ENCODE peak calls at places on chromosomes 2 and 18, in eight cellular contexts. I is T-helper 2 cell; T is CD8-positive, alpha-beta memory T cell; V is epithelial cell of esophagus; B is cerebellum; M is mucosa of descending colon; D is fibroblast of gingiva; J is activated T-cell treated with anti-CD3 and anti-CD28 coated beads, Interleukin-2, amount 50 U/mL, for 1 hour. S is an unnamed sample.

GRCh38 chr2:120670371-120670770 is 65.3 kb upstream of the GLI2 start:
- DNase-seq in T (no peak), M (no peak), I (no peak), D (no peak), V (no peak), J (no peak), B (no peak), S (no peak)

GRCh38 chr18:76064998-76065397 is 430.0 kb downstream of the ZNF516 start:
- DNase-seq in B (no peak), T (no peak), D (no peak), J (no peak), M (no peak), V (no peak), I (no peak), S (no peak)

GRCh38 chr2:44680983-44681481 is 260.5 kb upstream of the SIX3 start:
- DNase-seq in J (no peak), D (peak), T (no peak), V (no peak), M (no peak), B (no peak), I (no peak), S (no peak)

GRCh38 chr18:13536578-13536977 is 189.8 kb downstream of the FAM210A start:
- DNase-seq in B (no peak), I (no peak), T (no peak), D (no peak), M (no peak), J (no peak), V (no peak), S (no peak)

GRCh38 chr2:117232305-117232704 is 582.2 kb upstream of the DDX18 start:
- DNase-seq in J (no peak), I (no peak), M (no peak), D (no peak), B (no peak), T (no peak), V (no peak), S (no peak)

GRCh38 chr2:9800975-9801723 is 42.1 kb upstream of the TAF1B start:
- DNase-seq in D (peak), V (peak), J (peak), M (no peak), T (peak), I (peak), B (no peak), S (no peak)

GRCh38 chr2:241184901-241185300 is 3.6 kb upstream of the ANO7 start:
- DNase-seq in J (no peak), D (no peak), M (no peak), V (peak), T (no peak), B (no peak), I (no peak), S (no peak)

GRCh38 chr2:61091485-61091884 is 25.8 kb downstream of the SANBR start:
- DNase-seq in B (no peak), T (no peak), J (no peak), V (peak), I (no peak), D (no peak), M (no peak), S (no peak)

GRCh38 chr2:188527701-188528100 is 236.0 kb downstream of the GULP1 start:
- DNase-seq in D (no peak), I (no peak), M (no peak), V (no peak), T (no peak), B (no peak), J (no peak), S (no peak)

GRCh38 chr2:86617153-86617552 is 6.5 kb downstream of the RNF103 start:
- DNase-seq in M (no peak), T (no peak), I (no peak), D (no peak), V (no peak), B (no peak), J (no peak), S (no peak)

GRCh38 chr2:162002623-162003200 is 71.3 kb downstream of the DPP4 start:
- DNase-seq in D (no peak), B (peak), J (no peak), I (no peak), M (no peak), T (no peak), V (no peak), S (no peak)

GRCh38 chr2:60333264-60333663 is 220.2 kb downstream of the BCL11A start:
- DNase-seq in V (no peak), D (no peak), M (no peak), T (no peak), J (no peak), B (no peak), I (no peak), S (no peak)

GRCh38 chr18:49893036-49893435 is 79.7 kb upstream of the ACAA2 start:
- DNase-seq in V (peak), B (no peak), D (no peak), M (no peak), J (no peak), I (no peak), T (no peak), S (no peak)

GRCh38 chr2:232333361-232334135 is 45.0 kb upstream of the ALPP start:
- DNase-seq in B (no peak), M (peak), J (peak), D (no peak), V (peak), I (no peak), T (no peak), S (peak)

GRCh38 chr2:190682168-190682567 is 33.3 kb downstream of the NAB1 start:
- DNase-seq in I (no peak), M (no peak), T (no peak), B (no peak), J (no peak), V (peak), D (no peak), S (peak)

GRCh38 chr2:230347659-230348305 is 20.8 kb downstream of the SP140L start:
- DNase-seq in J (no peak), T (no peak), D (no peak), V (peak), B (no peak), M (no peak), I (no peak), S (no peak)

GRCh38 chr18:73793386-73793785 is 354.2 kb downstream of the FBXO15 start:
- DNase-seq in M (no peak), D (no peak), T (no peak), B (no peak), V (peak), I (no peak), J (no peak), S (no peak)

GRCh38 chr2:208072250-208072892 is 47.0 kb upstream of the PLEKHM3 start:
- DNase-seq in J (peak), D (peak), M (peak), B (peak), T (peak), I (peak), V (peak), S (peak)

GRCh38 chr18:41938445-41938844 is 16.6 kb upstream of the PIK3C3 start:
- DNase-seq in B (no peak), T (no peak), I (no peak), J (no peak), M (no peak), V (peak), D (peak), S (no peak)

GRCh38 chr2:165857881-165858280 is 63.8 kb upstream of the GALNT3 start:
- DNase-seq in D (peak), J (no peak), I (no peak), V (no peak), B (no peak), T (no peak), M (no peak), S (no peak)